ENCODE peak calls at places on chromosome 15, in six cellular contexts. One of them, this sample, is unnamed.

GRCh38 chr15:79170256-79170664 is 79.7 kb upstream of the RASGRF1 start:
- DNase-seq in cardiac muscle cell: no peak
- DNase-seq in uterus: no peak
- DNase-seq in keratinocyte: no peak
- DNase-seq in spleen: no peak
- DNase-seq in tibial artery: no peak
- DNase-seq in this sample: peak

GRCh38 chr15:33547876-33548275 is 237.1 kb downstream of the RYR3 start:
- DNase-seq in cardiac muscle cell: peak
- DNase-seq in keratinocyte: no peak
- DNase-seq in uterus: no peak
- DNase-seq in tibial artery: peak
- DNase-seq in spleen: no peak
- DNase-seq in this sample: no peak

GRCh38 chr15:69232144-69232543 is 66.6 kb upstream of the PAQR5 start:
- DNase-seq in cardiac muscle cell: no peak
- DNase-seq in spleen: no peak
- DNase-seq in uterus: no peak
- DNase-seq in keratinocyte: no peak
- DNase-seq in tibial artery: no peak
- DNase-seq in this sample: no peak

GRCh38 chr15:101537681-101538080 is 48.2 kb upstream of the PCSK6 start:
- DNase-seq in cardiac muscle cell: no peak
- DNase-seq in uterus: no peak
- DNase-seq in spleen: no peak
- DNase-seq in tibial artery: no peak
- DNase-seq in keratinocyte: no peak
- DNase-seq in this sample: no peak

GRCh38 chr15:64667736-64668161 is 107.6 kb downstream of the RBPMS2 start:
- DNase-seq in tibial artery: no peak
- DNase-seq in uterus: no peak
- DNase-seq in cardiac muscle cell: no peak
- DNase-seq in keratinocyte: no peak
- DNase-seq in spleen: no peak
- DNase-seq in this sample: no peak

GRCh38 chr15:36612063-36612788 is 32.8 kb downstream of the CDIN1 start:
- DNase-seq in tibial artery: no peak
- DNase-seq in cardiac muscle cell: peak
- DNase-seq in uterus: no peak
- DNase-seq in spleen: no peak
- DNase-seq in keratinocyte: peak
- DNase-seq in this sample: no peak

GRCh38 chr15:28110416-28110975 is 11.4 kb upstream of the OCA2 start:
- DNase-seq in keratinocyte: no peak
- DNase-seq in spleen: no peak
- DNase-seq in tibial artery: peak
- DNase-seq in cardiac muscle cell: no peak
- DNase-seq in uterus: no peak
- DNase-seq in this sample: no peak

GRCh38 chr15:95629503-95630168 is 700.9 kb upstream of the NR2F2 start:
- DNase-seq in keratinocyte: no peak
- DNase-seq in tibial artery: no peak
- DNase-seq in spleen: no peak
- DNase-seq in cardiac muscle cell: no peak
- DNase-seq in uterus: no peak
- DNase-seq in this sample: no peak

GRCh38 chr15:75836953-75837321 is 6.3 kb upstream of the UBE2Q2 start:
- DNase-seq in cardiac muscle cell: no peak
- DNase-seq in tibial artery: peak
- DNase-seq in keratinocyte: no peak
- DNase-seq in spleen: no peak
- DNase-seq in uterus: no peak
- DNase-seq in this sample: no peak

GRCh38 chr15:80836991-80837390 is 57.8 kb downstream of the CEMIP start:
- DNase-seq in uterus: no peak
- DNase-seq in tibial artery: no peak
- DNase-seq in spleen: no peak
- DNase-seq in keratinocyte: no peak
- DNase-seq in cardiac muscle cell: no peak
- DNase-seq in this sample: no peak

GRCh38 chr15:72585659-72586058 is 68.8 kb upstream of the GOLGA6B start:
- DNase-seq in uterus: no peak
- DNase-seq in tibial artery: no peak
- DNase-seq in cardiac muscle cell: no peak
- DNase-seq in spleen: no peak
- DNase-seq in keratinocyte: no peak
- DNase-seq in this sample: no peak

GRCh38 chr15:79075256-79075655 is 15.3 kb downstream of the RASGRF1 start:
- DNase-seq in cardiac muscle cell: no peak
- DNase-seq in uterus: no peak
- DNase-seq in tibial artery: no peak
- DNase-seq in spleen: peak
- DNase-seq in keratinocyte: no peak
- DNase-seq in this sample: no peak

GRCh38 chr15:68020685-68021084 is 33.4 kb upstream of the PIAS1 start:
- DNase-seq in spleen: no peak
- DNase-seq in uterus: no peak
- DNase-seq in keratinocyte: no peak
- DNase-seq in cardiac muscle cell: no peak
- DNase-seq in tibial artery: no peak
- DNase-seq in this sample: no peak

GRCh38 chr15:77069521-77070121 is 1.3 kb downstream of the TSPAN3 start:
- DNase-seq in spleen: no peak
- DNase-seq in uterus: no peak
- DNase-seq in cardiac muscle cell: peak
- DNase-seq in keratinocyte: no peak
- DNase-seq in tibial artery: no peak
- DNase-seq in this sample: no peak

GRCh38 chr15:90419738-90420487 is 31.9 kb downstream of the IQGAP1 start:
- DNase-seq in tibial artery: no peak
- DNase-seq in uterus: peak
- DNase-seq in cardiac muscle cell: no peak
- DNase-seq in spleen: no peak
- DNase-seq in keratinocyte: no peak
- DNase-seq in this sample: no peak

GRCh38 chr15:67161412-67161811 is 93.0 kb downstream of the AAGAB start:
- DNase-seq in cardiac muscle cell: no peak
- DNase-seq in keratinocyte: no peak
- DNase-seq in tibial artery: no peak
- DNase-seq in uterus: no peak
- DNase-seq in spleen: no peak
- DNase-seq in this sample: no peak

GRCh38 chr15:41967506-41968206 is 4.7 kb downstream of the EHD4 start:
- DNase-seq in cardiac muscle cell: peak
- DNase-seq in tibial artery: peak
- DNase-seq in keratinocyte: no peak
- DNase-seq in uterus: no peak
- DNase-seq in spleen: peak
- DNase-seq in this sample: peak

GRCh38 chr15:84759018-84759417 is 10.6 kb downstream of the ZNF592 start:
- DNase-seq in cardiac muscle cell: no peak
- DNase-seq in uterus: no peak
- DNase-seq in keratinocyte: no peak
- DNase-seq in tibial artery: no peak
- DNase-seq in spleen: no peak
- DNase-seq in this sample: no peak

GRCh38 chr15:70474682-70475438 is 288.5 kb downstream of the UACA start:
- DNase-seq in keratinocyte: peak
- DNase-seq in uterus: peak
- DNase-seq in spleen: no peak
- DNase-seq in cardiac muscle cell: no peak
- DNase-seq in tibial artery: peak
- DNase-seq in this sample: peak
- H3K4me3 ChIP-seq in keratinocyte: peak
- H3K4me3 ChIP-seq in uterus: no peak
- H3K4me3 ChIP-seq in spleen: peak
- H3K4me3 ChIP-seq in cardiac muscle cell: no peak
- H3K4me3 ChIP-seq in tibial artery: peak
- H3K4me3 ChIP-seq in this sample: peak

GRCh38 chr15:38414351-38414750 is 39.6 kb upstream of the FAM98B start:
- DNase-seq in tibial artery: peak
- DNase-seq in spleen: no peak
- DNase-seq in uterus: peak
- DNase-seq in keratinocyte: no peak
- DNase-seq in cardiac muscle cell: peak
- DNase-seq in this sample: no peak
- TF ChIP-seq CTCF in tibial artery: peak
- TF ChIP-seq CTCF in spleen: peak
- TF ChIP-seq CTCF in uterus: peak
- TF ChIP-seq CTCF in keratinocyte: peak
- TF ChIP-seq CTCF in cardiac muscle cell: peak
- TF ChIP-seq CTCF in this sample: peak

GRCh38 chr15:39454189-39454986 is 126.5 kb upstream of the THBS1 start:
- DNase-seq in tibial artery: no peak
- DNase-seq in cardiac muscle cell: no peak
- DNase-seq in uterus: no peak
- DNase-seq in keratinocyte: no peak
- DNase-seq in spleen: no peak
- DNase-seq in this sample: no peak
- H3K27ac ChIP-seq in tibial artery: no peak
- H3K27ac ChIP-seq in cardiac muscle cell: no peak
- H3K27ac ChIP-seq in uterus: no peak
- H3K27ac ChIP-seq in keratinocyte: no peak
- H3K27ac ChIP-seq in spleen: no peak
- H3K27ac ChIP-seq in this sample: no peak

DNA sequence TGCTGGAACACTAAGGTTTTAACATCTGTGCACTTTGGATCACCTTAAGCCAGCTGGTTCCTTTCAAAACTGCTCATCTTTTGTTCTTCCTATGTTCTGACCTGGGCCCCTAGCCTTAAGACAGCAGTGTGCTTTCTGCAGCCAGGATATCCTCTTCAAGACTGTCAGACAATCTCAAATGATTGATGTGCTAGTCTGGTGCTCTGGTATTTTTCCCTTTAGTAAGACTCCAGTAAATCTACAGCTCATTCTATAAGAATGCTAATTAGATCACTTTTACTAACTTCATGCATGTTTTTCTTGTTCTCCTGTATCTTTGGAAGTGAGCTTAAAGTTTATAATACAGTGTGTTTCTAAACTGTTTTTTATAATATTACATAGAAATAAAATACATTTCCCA is 220.8 kb upstream of the NANOGP8 start:
- DNase-seq in spleen: no peak
- DNase-seq in tibial artery: no peak
- DNase-seq in keratinocyte: no peak
- DNase-seq in cardiac muscle cell: no peak
- DNase-seq in uterus: peak
- DNase-seq in this sample: no peak
- H3K4me3 ChIP-seq in spleen: no peak
- H3K4me3 ChIP-seq in tibial artery: no peak
- H3K4me3 ChIP-seq in keratinocyte: no peak
- H3K4me3 ChIP-seq in cardiac muscle cell: no peak
- H3K4me3 ChIP-seq in uterus: no peak
- H3K4me3 ChIP-seq in this sample: no peak

GRCh38 chr15:56890038-56890437 is 28.4 kb upstream of the TCF12 start:
- DNase-seq in tibial artery: no peak
- DNase-seq in spleen: no peak
- DNase-seq in cardiac muscle cell: no peak
- DNase-seq in uterus: no peak
- DNase-seq in keratinocyte: no peak
- DNase-seq in this sample: no peak

GRCh38 chr15:56887782-56888127 is 30.7 kb upstream of the TCF12 start:
- DNase-seq in uterus: no peak
- DNase-seq in spleen: no peak
- DNase-seq in cardiac muscle cell: no peak
- DNase-seq in tibial artery: no peak
- DNase-seq in keratinocyte: no peak
- DNase-seq in this sample: no peak

GRCh38 chr15:56886450-56886856 is 32.0 kb upstream of the TCF12 start:
- DNase-seq in keratinocyte: no peak
- DNase-seq in uterus: no peak
- DNase-seq in spleen: no peak
- DNase-seq in cardiac muscle cell: no peak
- DNase-seq in tibial artery: peak
- DNase-seq in this sample: no peak

GRCh38 chr15:56883088-56883487 is 35.4 kb upstream of the TCF12 start:
- DNase-seq in spleen: no peak
- DNase-seq in keratinocyte: no peak
- DNase-seq in uterus: no peak
- DNase-seq in tibial artery: no peak
- DNase-seq in cardiac muscle cell: no peak
- DNase-seq in this sample: no peak

DNA sequence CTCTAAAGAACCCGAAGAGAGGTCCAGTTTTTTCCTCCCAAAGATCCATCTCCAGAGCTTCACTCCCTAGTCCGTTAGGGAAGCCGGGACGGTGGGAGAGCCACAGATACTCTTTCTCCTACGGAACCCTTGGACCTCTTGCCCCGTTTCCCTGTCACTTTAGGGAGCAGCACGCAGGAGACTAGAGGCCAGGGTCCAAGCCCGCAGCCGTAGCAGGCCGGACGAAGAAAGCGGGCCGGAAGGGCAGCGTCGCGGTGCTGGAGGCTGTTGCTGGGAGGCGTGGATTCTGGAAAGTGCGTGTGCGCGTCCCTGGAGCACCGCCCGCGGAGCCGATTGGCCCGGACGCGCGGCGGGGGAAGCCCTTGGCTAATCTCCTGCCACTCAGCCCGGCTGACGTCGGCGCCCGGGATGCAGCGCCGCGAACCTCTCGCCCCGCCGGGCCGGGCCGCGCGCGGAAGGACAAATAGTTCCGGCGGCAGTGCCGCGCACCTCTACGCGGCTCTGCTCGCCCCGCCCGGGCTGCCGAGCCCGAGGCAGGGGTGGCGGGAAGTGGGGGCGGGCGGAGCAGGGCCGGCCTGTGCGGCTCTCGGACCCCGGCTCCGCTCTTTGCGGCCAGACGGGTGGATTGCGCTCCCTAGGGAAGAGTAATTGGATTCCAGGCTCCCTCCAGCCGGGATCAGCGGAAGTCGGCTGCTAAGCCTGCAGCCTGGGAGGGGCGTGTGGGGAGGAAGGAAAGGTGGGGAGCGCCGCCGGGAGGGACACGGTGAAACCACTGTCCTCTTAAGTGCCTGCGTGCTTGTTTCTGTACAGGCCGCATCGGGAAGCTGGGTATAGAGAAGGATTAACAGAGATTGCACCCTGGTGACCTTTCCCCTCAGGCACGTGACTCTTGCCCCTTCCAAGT is 31.3 kb upstream of the TCF12 start:
- DNase-seq in tibial artery: peak
- DNase-seq in cardiac muscle cell: peak
- DNase-seq in keratinocyte: no peak
- DNase-seq in uterus: peak
- DNase-seq in spleen: peak
- DNase-seq in this sample: peak
- TF ChIP-seq CTCF in tibial artery: no peak
- TF ChIP-seq CTCF in cardiac muscle cell: no peak
- TF ChIP-seq CTCF in keratinocyte: no peak
- TF ChIP-seq CTCF in uterus: peak
- TF ChIP-seq CTCF in spleen: peak
- TF ChIP-seq CTCF in this sample: no peak